ENCODE peak calls at places on chromosomes 5 and 9, in four cellular contexts. R is heart left ventricle, D is cardiac muscle cell, V is IMR-90. M is an unnamed sample.

GRCh38 chr9:127832248-127832647 is 22.2 kb downstream of the ENG start:
- DNase-seq in R (no peak), D (no peak), V (no peak), M (no peak)

GRCh38 chr5:11322133-11322532 is 561.1 kb upstream of the DAP start:
- DNase-seq in R (no peak), D (no peak), V (no peak), M (no peak)

GRCh38 chr5:14174235-14174636 is 31.1 kb downstream of the TRIO start:
- DNase-seq in R (no peak), D (peak; percentile 42), V (peak; percentile 56), M (no peak)

GRCh38 chr5:39158127-39158593 is 61.2 kb downstream of the FYB1 start:
- DNase-seq in R (no peak), D (no peak), V (no peak), M (no peak)

GRCh38 chr5:157193699-157194424 is 13.2 kb downstream of the ITK start:
- DNase-seq in R (no peak), D (no peak), V (no peak), M (no peak)

GRCh38 chr5:139817970-139818369 is 22.4 kb downstream of the PSD2 start:
- DNase-seq in R (no peak), D (no peak), V (no peak), M (peak; percentile 6)

GRCh38 chr9:129178983-129179382 is 922 bp upstream of the IER5L start:
- DNase-seq in R (no peak), D (peak; percentile 77), V (no peak), M (no peak)

GRCh38 chr9:4334439-4334838 is 34.6 kb upstream of the GLIS3 start:
- DNase-seq in R (no peak), D (no peak), V (peak; percentile 8), M (no peak)

GRCh38 chr5:66828551-66829421 is 232.6 kb downstream of the MAST4 start:
- DNase-seq in R (peak; percentile 71), D (peak; percentile 93), V (peak; percentile 71), M (no peak)

GRCh38 chr5:77629553-77630245 is 8.8 kb downstream of the OTP start:
- DNase-seq in R (no peak), D (no peak), V (no peak), M (no peak)

GRCh38 chr5:104265531-104266130 is 703.0 kb upstream of the NUDT12 start:
- DNase-seq in R (no peak), D (no peak), V (no peak), M (no peak)

GRCh38 chr5:38463634-38464521 is 92.6 kb downstream of the LIFR start:
- DNase-seq in R (no peak), D (no peak), V (peak; percentile 93), M (no peak)

GRCh38 chr9:92435263-92435662 is 11.0 kb upstream of the OMD start:
- DNase-seq in R (no peak), D (no peak), V (no peak), M (no peak)

GRCh38 chr5:158943057-158943456 is 156.7 kb downstream of the EBF1 start:
- DNase-seq in R (peak; percentile 64), D (no peak), V (peak; percentile 91), M (peak; percentile 64)

GRCh38 chr9:24793711-24794110 is 248.0 kb upstream of the IZUMO3 start:
- DNase-seq in R (no peak), D (no peak), V (no peak), M (no peak)

GRCh38 chr5:6707852-6708251 is 5.4 kb upstream of the TENT4A start:
- DNase-seq in R (no peak), D (no peak), V (no peak), M (no peak)

GRCh38 chr5:117060099-117060498 is 485.5 kb upstream of the SEMA6A start:
- DNase-seq in R (no peak), D (no peak), V (no peak), M (no peak)

GRCh38 chr5:98827161-98827560 is 53.7 kb downstream of the RGMB start:
- DNase-seq in R (no peak), D (peak; percentile 51), V (peak; percentile 62), M (no peak)

GRCh38 chr5:129474544-129474943 is 14.4 kb downstream of the ADAMTS19 start:
- DNase-seq in R (no peak), D (no peak), V (no peak), M (no peak)

GRCh38 chr5:175649967-175650366 is 7.9 kb upstream of the HRH2 start:
- DNase-seq in R (no peak), D (no peak), V (no peak), M (no peak)

GRCh38 chr5:111697215-111697614 is 59.8 kb downstream of the NREP start:
- DNase-seq in R (no peak), D (peak; percentile 80), V (no peak), M (no peak)

GRCh38 chr5:134576386-134577021 is 51.0 kb downstream of the JADE2 start:
- DNase-seq in R (no peak), D (no peak), V (no peak), M (no peak)

GRCh38 chr9:127397722-127398647 is 1.0 kb downstream of the SLC2A8 start:
- DNase-seq in R (peak; percentile 70), D (peak; percentile 57), V (peak; percentile 33), M (peak; percentile 74)

GRCh38 chr9:98132158-98132557 is 13.1 kb upstream of the TRIM14 start:
- DNase-seq in R (no peak), D (no peak), V (no peak), M (no peak)

GRCh38 chr5:16934123-16934522 is 2.0 kb downstream of the MYO10 start:
- DNase-seq in R (peak; percentile 74), D (peak; percentile 77), V (peak; percentile 80), M (peak; percentile 24)

GRCh38 chr9:76718166-76718565 is 46.1 kb upstream of the PCA3 start:
- DNase-seq in R (no peak), D (no peak), V (no peak), M (no peak)

GRCh38 chr5:159877087-159877486 is 39.2 kb upstream of the ADRA1B start:
- DNase-seq in R (no peak), D (no peak), V (no peak), M (no peak)

GRCh38 chr5:174326372-174326771 is 280.9 kb downstream of the NSG2 start:
- DNase-seq in R (no peak), D (no peak), V (no peak), M (no peak)

GRCh38 chr5:177445052-177446016 is 1.3 kb upstream of the PRR7 start:
- DNase-seq in R (no peak), D (no peak), V (no peak), M (no peak)

GRCh38 chr9:12818431-12819000 is 43.7 kb downstream of the LURAP1L start:
- DNase-seq in R (no peak), D (no peak), V (peak; percentile 34), M (no peak)

GRCh38 chr9:93661591-93661990 is 85.2 kb downstream of the PHF2 start:
- DNase-seq in R (no peak), D (no peak), V (no peak), M (no peak)

GRCh38 chr5:159049844-159050318 is 49.8 kb downstream of the EBF1 start:
- DNase-seq in R (no peak), D (no peak), V (peak; percentile 57), M (no peak)

GRCh38 chr9:69178583-69179011 is 4.5 kb downstream of the TJP2 start:
- DNase-seq in R (no peak), D (no peak), V (peak; percentile 49), M (no peak)

GRCh38 chr5:94969174-94969573 is 315.7 kb downstream of the MCTP1 start:
- DNase-seq in R (no peak), D (peak; percentile 3), V (peak; percentile 18), M (no peak)

GRCh38 chr5:65480306-65480865 is 1.3 kb downstream of the ADAMTS6 start:
- DNase-seq in R (peak; percentile 81), D (peak; percentile 62), V (peak; percentile 93), M (peak; percentile 83)

GRCh38 chr9:13459071-13459470 is 179.6 kb upstream of the MPDZ start:
- DNase-seq in R (no peak), D (no peak), V (no peak), M (no peak)

GRCh38 chr9:124355032-124355940 is 60.0 kb downstream of the PSMB7 start:
- DNase-seq in R (peak; percentile 36), D (no peak), V (no peak), M (no peak)

GRCh38 chr5:33788922-33789321 is 102.9 kb downstream of the ADAMTS12 start:
- DNase-seq in R (no peak), D (no peak), V (peak; percentile 100), M (no peak)

GRCh38 chr5:173279166-173279565 is 44.2 kb upstream of the NKX2-5 start:
- DNase-seq in R (no peak), D (no peak), V (no peak), M (no peak)

GRCh38 chr5:173278641-173279040 is 43.6 kb upstream of the NKX2-5 start:
- DNase-seq in R (no peak), D (peak; percentile 53), V (no peak), M (no peak)

GRCh38 chr5:173283318-173284288 is 44.6 kb downstream of the STC2 start:
- DNase-seq in R (peak; percentile 87), D (peak; percentile 95), V (peak; percentile 49), M (peak; percentile 80)

GRCh38 chr5:173282916-173283315 is 45.3 kb downstream of the STC2 start:
- DNase-seq in R (no peak), D (peak; percentile 30), V (no peak), M (no peak)

DNA sequence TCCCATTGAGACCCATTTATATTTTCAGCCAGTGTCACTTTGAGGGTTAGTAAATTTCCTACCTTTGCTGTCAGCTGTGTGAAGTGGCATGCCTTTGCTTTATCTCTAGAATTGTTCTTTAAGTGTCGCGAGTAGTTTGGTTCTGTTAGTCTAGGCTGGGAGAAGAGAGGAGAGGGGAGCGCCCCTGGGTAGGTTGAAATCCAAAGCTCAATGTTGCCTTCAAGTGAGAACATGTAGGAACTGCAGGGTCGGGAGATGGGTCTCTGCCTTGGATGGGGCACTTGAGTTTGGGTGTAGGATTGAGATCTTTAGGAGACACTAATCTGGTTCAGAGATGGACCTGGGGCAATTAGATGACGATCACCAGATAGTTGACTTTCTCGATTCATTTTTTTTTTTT is 46.3 kb downstream of the STC2 start:
- DNase-seq in R (no peak), D (peak; percentile 94), V (peak; percentile 21), M (no peak)
- TF ChIP-seq CTCF in R (peak; percentile 44), D (peak; percentile 54), V (peak; percentile 42), M (no peak)

GRCh38 chr9:95605087-95605486 is 88.3 kb upstream of the PTCH1 start:
- DNase-seq in R (no peak), D (peak; percentile 52), V (no peak), M (no peak)
- H3K27me3 ChIP-seq in R (no peaks in the 10 kb centered on the region), D (no peaks in the 10 kb centered on the region), V (no peaks in the 10 kb centered on the region), M (no peaks in the 10 kb centered on the region)

GRCh38 chr9:134353539-134353938 is 27.3 kb downstream of the RXRA start:
- DNase-seq in R (no peak), D (no peak), V (no peak), M (no peak)
- H3K4me1 ChIP-seq in R (peaks cover 99% of the 10 kb centered on the region), D (peaks cover 32% of the 10 kb centered on the region), V (peaks cover 20% of the 10 kb centered on the region), M (peaks cover 100% of the 10 kb centered on the region)

GRCh38 chr9:78369644-78370219 is 72.8 kb downstream of the PSAT1 start:
- DNase-seq in R (peak; percentile 70), D (peak; percentile 87), V (peak; percentile 69), M (peak; percentile 62)
- TF ChIP-seq CTCF in R (peak; percentile 73), D (peak; percentile 93), V (peak; percentile 72), M (peak; percentile 55)

M was measured in psoas muscle.